ENCODE peak calls at places on chromosomes 6 and 20, in six cellular contexts. D, V, I, O, X and A are unnamed samples.

GRCh38 chr6:153032255-153032882 is 29.9 kb upstream of the MTRF1L start:
- DNase-seq in V (no peak), I (peak), O (no peak), X (no peak), D (no peak), A (peak)

GRCh38 chr6:128271011-128271410 is 249.4 kb downstream of the PTPRK start:
- DNase-seq in X (no peak), I (no peak), O (no peak), D (no peak), V (no peak), A (no peak)

GRCh38 chr20:19397676-19398075 is 185.2 kb downstream of the SLC24A3 start:
- DNase-seq in V (no peak), I (no peak), X (no peak), D (no peak), O (no peak), A (no peak)

GRCh38 chr20:58251348-58251978 is 23.0 kb upstream of the ANKRD60 start:
- DNase-seq in O (no peak), D (no peak), X (no peak), V (no peak), I (no peak), A (no peak)

GRCh38 chr6:43276180-43277082 is 21.6 kb upstream of the SLC22A7 start:
- DNase-seq in X (no peak), D (peak), I (no peak), O (no peak), V (no peak), A (no peak)

GRCh38 chr20:610130-611046 is at the start of gene TCF15:
- DNase-seq in V (no peak), I (peak), X (no peak), D (no peak), O (no peak), A (no peak)

GRCh38 chr6:6843057-6843627 is 254.6 kb downstream of the LY86 start:
- DNase-seq in X (no peak), D (no peak), V (no peak), I (peak), O (no peak), A (no peak)

GRCh38 chr6:113994934-113995342 is 24.0 kb upstream of the HDAC2 start:
- DNase-seq in O (no peak), I (peak), D (peak), V (no peak), X (no peak), A (peak)

GRCh38 chr20:41701596-41702350 is 83.6 kb upstream of the CHD6 start:
- DNase-seq in O (no peak), V (no peak), I (no peak), X (no peak), D (no peak), A (no peak)

GRCh38 chr6:110671447-110671846 is 143.8 kb downstream of the CDK19 start:
- DNase-seq in X (no peak), V (no peak), O (no peak), D (no peak), I (no peak), A (no peak)

GRCh38 chr20:38021373-38021772 is 11.9 kb downstream of the TTI1 start:
- DNase-seq in X (no peak), O (no peak), I (peak), V (no peak), D (no peak), A (no peak)

GRCh38 chr6:15495375-15495901 is 167.4 kb downstream of the DTNBP1 start:
- DNase-seq in O (no peak), I (peak), V (no peak), D (peak), X (no peak), A (no peak)

GRCh38 chr6:140849441-140849840 is 1283.3 kb upstream of the GJE1 start:
- DNase-seq in O (no peak), D (no peak), X (no peak), V (no peak), I (no peak), A (no peak)

GRCh38 chr20:45174434-45175364 is at the start of gene PI3:
- DNase-seq in X (no peak), V (no peak), I (peak), D (peak), O (no peak), A (peak)

GRCh38 chr6:4788953-4789584 is 12.9 kb downstream of the CDYL start:
- DNase-seq in D (peak), O (no peak), I (no peak), X (no peak), V (no peak), A (no peak)

GRCh38 chr6:128519931-128520435 is 416 bp downstream of the PTPRK start:
- DNase-seq in D (peak), V (peak), X (peak), O (peak), I (peak), A (no peak)

GRCh38 chr6:11370191-11371018 is 137.9 kb upstream of the NEDD9 start:
- DNase-seq in I (no peak), X (no peak), V (no peak), O (no peak), D (no peak), A (no peak)

GRCh38 chr20:14717124-14718004 is 380.0 kb upstream of the FLRT3 start:
- DNase-seq in V (no peak), I (no peak), X (no peak), O (no peak), D (no peak), A (no peak)

GRCh38 chr6:146620655-146621054 is 21.9 kb downstream of the ADGB start:
- DNase-seq in O (no peak), V (no peak), X (no peak), I (peak), D (no peak), A (no peak)

GRCh38 chr20:16476032-16476431 is 97.2 kb downstream of the KIF16B start:
- DNase-seq in V (no peak), D (no peak), O (no peak), I (peak), X (no peak), A (no peak)

GRCh38 chr6:143397229-143398222 is 53.0 kb downstream of the ADAT2 start:
- DNase-seq in I (peak), X (no peak), V (no peak), O (peak), D (peak), A (peak)

GRCh38 chr20:53736757-53737403 is 143.2 kb upstream of the ZNF217 start:
- DNase-seq in I (peak), X (no peak), D (no peak), V (no peak), O (no peak), A (no peak)

GRCh38 chr6:123803862-123804681 is at the start of gene NKAIN2:
- DNase-seq in X (peak), I (no peak), D (no peak), O (peak), V (no peak), A (no peak)

GRCh38 chr6:72861935-72862432 is 240.1 kb downstream of the KCNQ5 start:
- DNase-seq in V (no peak), O (no peak), X (no peak), I (peak), D (no peak), A (no peak)

GRCh38 chr6:169009658-169010057 is 244.0 kb downstream of the THBS2 start:
- DNase-seq in I (no peak), O (no peak), D (no peak), X (no peak), V (no peak), A (no peak)

GRCh38 chr6:135936606-135937005 is 85.1 kb downstream of the PDE7B start:
- DNase-seq in O (no peak), I (peak), X (no peak), D (no peak), V (no peak), A (peak)

GRCh38 chr20:1448081-1448627 is 18.5 kb downstream of the NSFL1C start:
- DNase-seq in X (no peak), V (no peak), I (no peak), O (no peak), D (no peak), A (no peak)

GRCh38 chr20:44348168-44348659 is 7.3 kb upstream of the HNF4A start:
- DNase-seq in I (no peak), D (no peak), V (no peak), X (no peak), O (no peak), A (no peak)

GRCh38 chr20:59645761-59646171 is 41.4 kb downstream of the PHACTR3 start:
- DNase-seq in I (no peak), O (no peak), X (peak), V (no peak), D (no peak), A (no peak)

GRCh38 chr6:37485259-37485658 is 14.4 kb downstream of the CCDC167 start:
- DNase-seq in D (no peak), V (no peak), I (no peak), X (no peak), O (no peak), A (no peak)

GRCh38 chr20:36936341-36936740 is 15.2 kb downstream of the SAMHD1 start:
- DNase-seq in V (no peak), X (no peak), I (no peak), D (no peak), O (no peak), A (no peak)

GRCh38 chr6:13836170-13836569 is 21.8 kb upstream of the MCUR1 start:
- DNase-seq in O (no peak), D (no peak), X (peak), V (no peak), I (no peak), A (no peak)

GRCh38 chr6:116779569-116780164 is 14.1 kb upstream of the FAM162B start:
- DNase-seq in V (no peak), O (no peak), X (no peak), I (peak), D (no peak), A (no peak)

GRCh38 chr6:119545245-119545644 is 195.7 kb upstream of the MAN1A1 start:
- DNase-seq in I (no peak), V (no peak), X (no peak), D (no peak), O (no peak), A (no peak)

GRCh38 chr20:4444404-4444803 is 277.3 kb upstream of the PRND start:
- DNase-seq in X (no peak), V (no peak), D (no peak), O (no peak), I (no peak), A (peak)

GRCh38 chr20:1377984-1378742 is 14.7 kb downstream of the FKBP1A start:
- DNase-seq in D (no peak), X (no peak), I (no peak), O (no peak), V (no peak), A (no peak)

GRCh38 chr6:36432151-36432633 is 10.5 kb downstream of the PXT1 start:
- DNase-seq in O (no peak), I (peak), V (no peak), D (no peak), X (no peak), A (no peak)

GRCh38 chr6:27631614-27631925 is 158.7 kb upstream of the ZNF184 start:
- DNase-seq in I (no peak), X (no peak), V (no peak), O (no peak), D (no peak), A (no peak)

DNA sequence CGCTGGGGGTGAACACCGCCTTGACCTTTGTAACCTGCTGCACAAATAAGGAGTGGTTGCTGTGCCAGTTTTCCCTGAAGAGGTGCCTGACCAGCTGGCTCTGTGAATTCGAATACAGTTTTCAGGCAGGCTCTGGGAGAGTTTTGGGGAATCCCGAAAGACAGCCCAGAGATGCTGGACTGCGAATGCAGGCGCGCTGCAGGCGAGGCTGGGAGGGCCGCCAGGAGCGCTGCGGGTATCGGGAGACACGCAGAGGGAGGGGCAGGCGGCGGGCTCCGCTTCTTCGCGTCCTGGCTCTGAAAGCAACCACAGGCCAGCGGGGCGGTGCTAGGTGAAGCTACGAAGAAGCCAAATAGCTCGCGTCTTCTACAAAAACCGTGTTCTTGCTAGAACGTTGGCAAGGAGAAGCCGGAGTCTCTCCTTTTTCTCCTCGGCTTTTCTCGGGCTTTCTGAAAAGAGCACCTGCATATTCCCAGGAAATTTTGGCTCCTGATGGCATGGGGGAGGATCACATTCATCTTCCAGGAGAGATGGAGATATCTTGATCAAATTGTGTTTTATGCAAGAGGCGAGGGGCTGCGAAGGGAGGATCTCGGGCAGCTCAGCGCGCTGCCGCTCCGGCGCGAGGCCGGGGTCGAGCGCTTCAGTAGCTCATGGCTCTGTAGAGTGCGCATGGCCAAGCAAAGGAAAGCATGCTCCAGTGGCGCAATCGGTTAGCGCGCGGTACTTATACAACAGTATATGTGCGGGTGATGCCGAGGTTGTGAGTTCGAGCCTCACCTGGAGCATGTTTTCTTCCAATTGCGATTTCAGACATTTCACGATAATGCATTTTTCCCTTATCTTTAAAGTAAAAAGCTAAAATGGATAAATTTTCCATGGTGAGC is 158.1 kb upstream of the ZNF184 start:
- DNase-seq in O (peak), X (no peak), D (peak), V (peak), I (peak), A (no peak)
- TF ChIP-seq CTCF in O (peak), X (no peak), D (no peak), V (no peak), I (peak), A (no peak)

DNA sequence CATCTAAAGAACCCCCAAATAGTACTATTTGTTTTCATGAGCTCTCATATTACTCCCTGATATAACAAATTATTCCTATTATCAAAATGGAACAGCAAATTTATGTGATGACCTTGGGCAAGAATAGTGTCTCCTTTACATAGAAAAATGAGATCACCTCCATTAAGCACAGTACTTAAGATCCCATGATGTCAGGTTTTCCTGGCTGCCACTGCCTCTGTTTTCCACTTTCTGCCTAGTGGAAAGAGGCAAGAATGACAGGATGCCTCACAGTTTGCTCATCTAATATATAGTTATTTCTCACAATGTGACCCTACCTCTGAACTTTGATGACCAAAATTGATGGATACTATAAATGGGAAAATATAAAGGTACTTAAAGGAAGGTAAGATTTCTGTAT is 260.1 kb upstream of the SGK1 start:
- DNase-seq in O (no peak), V (no peak), X (no peak), D (no peak), I (peak), A (no peak)
- TF ChIP-seq CTCF in O (no peak), V (no peak), X (no peak), D (no peak), I (peak), A (peak)

GRCh38 chr20:40258931-40259330 is 430.1 kb downstream of the MAFB start:
- DNase-seq in O (no peak), V (no peak), I (no peak), X (no peak), D (no peak), A (no peak)

GRCh38 chr20:40251284-40251932 is 437.6 kb downstream of the MAFB start:
- DNase-seq in V (no peak), X (no peak), I (peak), O (no peak), D (peak), A (peak)

GRCh38 chr20:40257763-40258162 is 431.3 kb downstream of the MAFB start:
- DNase-seq in D (no peak), I (no peak), V (no peak), X (no peak), O (no peak), A (no peak)

GRCh38 chr20:40254023-40254772 is 434.8 kb downstream of the MAFB start:
- DNase-seq in X (no peak), I (peak), D (no peak), O (no peak), V (peak), A (no peak)

DNA sequence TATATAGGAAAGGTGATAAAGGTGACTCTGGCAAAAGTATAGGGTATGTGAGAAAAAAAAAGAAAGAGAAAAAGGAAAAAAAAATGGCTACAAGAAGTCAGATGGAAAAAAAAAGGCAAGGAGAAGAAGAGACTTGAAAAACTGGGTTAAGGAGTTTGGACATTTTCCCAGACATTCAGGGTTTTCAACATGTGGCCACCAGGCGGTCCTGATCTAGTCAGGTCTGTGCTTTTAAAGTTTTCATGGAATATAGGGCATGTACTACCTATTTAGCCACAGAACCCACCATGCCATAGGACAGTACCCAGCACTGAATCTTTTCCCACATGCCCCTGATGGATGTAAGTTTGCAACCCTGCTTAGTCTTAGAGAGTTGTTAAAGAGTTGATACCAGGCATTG is 433.7 kb downstream of the MAFB start:
- DNase-seq in X (no peak), O (no peak), D (no peak), V (no peak), I (peak), A (no peak)
- TF ChIP-seq CTCF in X (no peak), O (peak), D (no peak), V (no peak), I (peak), A (no peak)

DNA sequence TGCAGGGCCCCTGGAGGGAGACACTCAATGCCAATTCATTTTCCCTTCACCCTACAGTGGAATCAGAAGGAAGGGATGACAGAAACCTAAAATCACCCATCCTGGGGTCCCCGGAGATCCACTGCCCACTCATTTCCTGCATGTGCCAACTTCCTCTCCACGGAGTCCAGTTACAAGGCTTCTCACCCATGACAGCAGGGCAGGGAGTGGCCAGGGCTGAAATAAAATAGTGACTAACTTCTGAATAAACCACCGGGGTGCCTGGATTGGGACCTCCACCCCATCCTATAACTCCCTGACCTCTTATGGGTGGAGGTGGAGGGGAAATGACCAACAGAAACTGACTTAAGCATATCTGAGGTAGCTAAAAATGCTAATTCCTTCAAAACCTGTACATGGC is 362.2 kb downstream of the MAFB start:
- DNase-seq in O (no peak), I (no peak), X (no peak), D (no peak), V (no peak), A (no peak)
- TF ChIP-seq CTCF in O (no peak), I (no peak), X (no peak), D (no peak), V (no peak), A (no peak)

GRCh38 chr6:39843305-39844020 is 51.3 kb downstream of the DAAM2 start:
- DNase-seq in O (no peak), D (no peak), X (no peak), V (no peak), I (no peak), A (no peak)
- TF ChIP-seq CTCF in O (no peak), D (no peak), X (peak), V (no peak), I (peak), A (no peak)

DNA sequence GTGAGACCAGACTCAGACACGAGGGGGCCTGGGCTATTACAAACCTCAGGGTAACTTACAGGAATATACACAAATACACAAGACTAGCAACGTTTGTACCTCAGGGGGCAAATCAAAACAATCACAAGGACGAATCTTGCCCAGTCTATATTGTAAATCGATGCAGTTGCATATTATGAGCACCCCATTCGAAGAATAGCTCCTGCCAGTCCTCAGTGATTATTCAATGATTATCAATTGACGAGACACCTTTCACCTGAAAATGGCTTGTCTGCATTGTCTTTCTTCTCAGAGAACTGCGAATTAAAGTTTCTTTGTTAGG is 24.6 kb upstream of the MAP3K7 start:
- DNase-seq in D (no peak), I (no peak), O (no peak), V (no peak), X (no peak), A (no peak)
- TF ChIP-seq CTCF in D (no peak), I (no peak), O (no peak), V (no peak), X (peak), A (no peak)

GRCh38 chr6:56962451-56962850 is 7.5 kb downstream of the BEND6 start:
- DNase-seq in O (no peak), X (no peak), D (no peak), I (no peak), V (no peak), A (no peak)

GRCh38 chr6:56959938-56960337 is 5.0 kb downstream of the BEND6 start:
- DNase-seq in D (no peak), V (no peak), O (no peak), X (no peak), I (peak), A (no peak)

GRCh38 chr6:56959094-56959493 is 4.2 kb downstream of the BEND6 start:
- DNase-seq in X (no peak), I (no peak), O (no peak), V (no peak), D (no peak), A (no peak)

GRCh38 chr6:56963043-56963442 is 8.1 kb downstream of the BEND6 start:
- DNase-seq in V (no peak), X (no peak), I (no peak), D (no peak), O (no peak), A (no peak)

GRCh38 chr6:56961151-56961550 is 6.2 kb downstream of the BEND6 start:
- DNase-seq in X (no peak), D (no peak), V (no peak), I (no peak), O (no peak), A (no peak)
- TF ChIP-seq CTCF in X (no peak), D (no peak), V (no peak), I (no peak), O (no peak), A (no peak)

DNA sequence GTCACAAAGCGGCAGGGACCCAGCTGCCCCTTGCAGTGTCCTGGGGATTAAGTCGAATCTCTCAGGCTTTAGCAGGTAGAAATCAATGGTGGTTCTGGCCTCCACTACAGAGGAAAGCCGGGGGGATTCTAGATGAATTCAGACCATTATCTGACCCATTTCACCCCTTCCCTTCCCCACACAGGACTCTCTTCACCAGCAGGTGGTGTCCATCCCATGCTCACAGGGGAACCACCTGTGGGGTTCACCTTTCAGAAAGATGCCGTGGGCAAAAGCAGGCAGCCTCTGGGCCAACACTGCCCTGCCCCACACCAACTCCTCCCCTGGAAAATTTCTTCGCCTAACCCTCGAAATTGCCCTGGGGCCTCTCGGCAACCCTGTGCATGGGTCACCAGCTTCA is 123.8 kb upstream of the GGTLC1 start:
- DNase-seq in O (no peak), D (no peak), V (no peak), X (no peak), I (no peak), A (no peak)
- TF ChIP-seq CTCF in O (no peak), D (no peak), V (no peak), X (no peak), I (no peak), A (peak)